ENCODE peak calls at places on chromosomes 6 and 20, in four cellular contexts. X, I, D and K are unnamed samples.

GRCh38 chr6:39322306-39322850 is at the start of gene KCNK16:
- DNase-seq in X (no peak), I (no peak), D (no peak), K (no peak)

GRCh38 chr6:56475736-56476457 is 166.8 kb downstream of the DST start:
- DNase-seq in X (no peak), I (no peak), D (no peak), K (peak)

GRCh38 chr20:37627060-37627766 is 66.6 kb upstream of the CTNNBL1 start:
- DNase-seq in X (peak), I (peak), D (peak), K (peak)

GRCh38 chr20:58293453-58293852 is 16.1 kb upstream of the RAB22A start:
- DNase-seq in X (no peak), I (peak), D (no peak), K (no peak)

GRCh38 chr20:30816182-30816645 is 441.2 kb upstream of the DEFB115 start:
- DNase-seq in X (no peak), I (no peak), D (no peak), K (no peak)

GRCh38 chr6:11536795-11537194 is 754 bp upstream of the TMEM170B start:
- DNase-seq in X (no peak), I (no peak), D (no peak), K (no peak)

GRCh38 chr6:167747152-167747427 is 79.6 kb upstream of the AFDN start:
- DNase-seq in X (no peak), I (no peak), D (no peak), K (no peak)

GRCh38 chr6:4125500-4125899 is 9.9 kb downstream of the ECI2 start:
- DNase-seq in X (no peak), I (no peak), D (no peak), K (no peak)

GRCh38 chr6:160348209-160348551 is at the start of gene SLC22A3:
- DNase-seq in X (no peak), I (no peak), D (peak), K (no peak)

GRCh38 chr20:63360850-63361497 is at the start of gene CHRNA4:
- DNase-seq in X (no peak), I (peak), D (no peak), K (no peak)

GRCh38 chr6:165961236-165961751 is 206.4 kb downstream of the TBXT start:
- DNase-seq in X (no peak), I (no peak), D (no peak), K (no peak)

GRCh38 chr20:31551581-31552081 is 37.4 kb downstream of the HM13 start:
- DNase-seq in X (no peak), I (no peak), D (no peak), K (no peak)

GRCh38 chr6:32604434-32604877 is 14.8 kb upstream of the HLA-DRB1 start:
- DNase-seq in X (no peak), I (no peak), D (no peak), K (no peak)

GRCh38 chr6:55963301-55963700 is 87.9 kb upstream of the BMP5 start:
- DNase-seq in X (no peak), I (peak), D (no peak), K (no peak)

GRCh38 chr6:105847433-105847832 is 238.7 kb upstream of the PRDM1 start:
- DNase-seq in X (no peak), I (no peak), D (no peak), K (no peak)

GRCh38 chr6:138728672-138729071 is 44.9 kb upstream of the CCDC28A start:
- DNase-seq in X (no peak), I (no peak), D (no peak), K (no peak)

GRCh38 chr6:86686496-86686895 is 250.8 kb upstream of the HTR1E start:
- DNase-seq in X (no peak), I (no peak), D (no peak), K (no peak)

GRCh38 chr6:38509713-38510112 is 130.0 kb downstream of the BTBD9 start:
- DNase-seq in X (peak), I (no peak), D (no peak), K (no peak)

GRCh38 chr6:169340395-169340794 is 86.7 kb upstream of the THBS2 start:
- DNase-seq in X (peak), I (no peak), D (no peak), K (peak)

GRCh38 chr6:133376743-133377142 is 135.6 kb downstream of the EYA4 start:
- DNase-seq in X (no peak), I (no peak), D (no peak), K (no peak)